ENCODE peak calls at places on chromosome 14, in ten cellular contexts. X is kidney; C is suprapubic skin; R is CD4-positive, alpha-beta memory T cell; S is effector memory CD4-positive, alpha-beta T cell; U is Peyer's patch; J is sigmoid colon; B is left ventricle myocardium inferior; G is hepatocyte; P is mesenchymal stem cell. A is an unnamed sample. For H3K4me1, the result is how much of the 10 kb centered on the place peaks cover.

GRCh38 chr14:58815046-58815701 is 177.4 kb downstream of the DACT1 start:
- DNase-seq in J (no peak), S (no peak), B (no peak), C (no peak), G (no peak), P (no peak), U (no peak), X (no peak), R (no peak), A (no peak)

GRCh38 chr14:93059917-93060545 is 55.7 kb downstream of the ITPK1 start:
- DNase-seq in J (no peak), S (no peak), R (no peak), U (no peak), X (peak), G (no peak), P (no peak), C (no peak), B (no peak), A (peak)

GRCh38 chr14:32382704-32383103 is 53.6 kb downstream of the AKAP6 start:
- DNase-seq in B (no peak), R (no peak), P (no peak), G (no peak), J (no peak), C (no peak), U (no peak), S (no peak), X (no peak), A (no peak)

GRCh38 chr14:55746533-55746932 is 166.5 kb downstream of the KTN1 start:
- DNase-seq in J (no peak), R (no peak), S (no peak), C (no peak), G (peak), B (no peak), U (no peak), P (peak), X (no peak), A (no peak)

GRCh38 chr14:105899657-105900397 is 373.4 kb downstream of the TMEM121 start:
- DNase-seq in G (no peak), P (no peak), U (no peak), J (no peak), X (peak), R (no peak), C (no peak), S (no peak), B (no peak), A (peak)

GRCh38 chr14:64659366-64659765 is 44.9 kb upstream of the PLEKHG3 start:
- DNase-seq in X (no peak), P (peak), S (no peak), C (no peak), J (no peak), G (no peak), R (no peak), B (no peak), U (no peak), A (no peak)

GRCh38 chr14:48536318-48536717 is 860.9 kb upstream of the MDGA2 start:
- DNase-seq in G (peak), S (no peak), R (no peak), J (no peak), B (no peak), P (no peak), U (no peak), X (no peak), C (no peak), A (peak)

GRCh38 chr14:95293474-95293873 is 26.2 kb downstream of the CLMN start:
- DNase-seq in S (no peak), C (no peak), B (no peak), P (no peak), X (peak), U (no peak), J (no peak), G (no peak), R (no peak), A (no peak)

GRCh38 chr14:61602733-61603077 is 92.6 kb upstream of the HIF1A start:
- DNase-seq in R (no peak), S (no peak), J (no peak), C (no peak), G (no peak), B (no peak), P (no peak), X (no peak), U (no peak), A (no peak)

GRCh38 chr14:93369393-93370266 is 22.6 kb downstream of the COX8C start:
- DNase-seq in S (no peak), J (no peak), U (no peak), X (no peak), B (no peak), R (no peak), P (no peak), G (no peak), C (no peak), A (no peak)

GRCh38 chr14:106877527-106877926 is 1351.1 kb downstream of the TMEM121 start:
- DNase-seq in X (no peak), B (no peak), R (no peak), G (no peak), S (no peak), P (no peak), J (no peak), C (no peak), U (no peak), A (no peak)

GRCh38 chr14:59358105-59358504 is 107.1 kb downstream of the GPR135 start:
- DNase-seq in B (peak), J (peak), P (no peak), R (no peak), S (no peak), G (peak), C (no peak), X (no peak), U (no peak), A (peak)

GRCh38 chr14:105075364-105076295 is 10.4 kb upstream of the GPR132 start:
- DNase-seq in P (peak), R (no peak), U (peak), J (peak), C (no peak), S (no peak), B (peak), X (peak), G (peak), A (peak)

GRCh38 chr14:104461676-104462443 is 117.7 kb upstream of the C14orf180 start:
- DNase-seq in X (no peak), R (no peak), G (no peak), J (no peak), B (no peak), S (no peak), C (peak), P (no peak), U (no peak), A (no peak)

DNA sequence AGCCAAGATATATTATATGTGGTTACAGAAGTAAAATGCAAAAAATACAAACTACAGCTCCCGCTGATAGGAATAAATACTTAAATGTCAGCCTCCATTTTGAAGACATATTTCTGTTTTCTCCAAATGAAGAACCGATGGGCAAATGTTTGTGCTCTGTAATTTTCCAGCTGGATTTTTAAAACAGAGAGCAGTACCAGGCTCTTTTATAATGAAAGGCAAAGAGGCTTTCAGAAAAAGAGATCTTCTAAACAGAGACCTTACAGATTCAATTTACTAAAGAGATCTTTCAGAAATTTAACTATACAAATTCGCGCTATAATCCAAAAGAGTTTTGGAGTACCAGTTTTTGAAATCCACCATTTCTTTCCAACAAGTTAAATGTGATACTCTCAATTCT is 19.9 kb downstream of the MAP4K5 start:
- DNase-seq in J (no peak), X (no peak), S (no peak), P (no peak), R (no peak), C (no peak), B (no peak), G (no peak), U (no peak), A (no peak)
- H3K27ac ChIP-seq in J (no peak), X (no peak), S (no peak), P (no peak), R (no peak), C (no peak), B (no peak), G (no peak), U (no peak), A (no peak)

DNA sequence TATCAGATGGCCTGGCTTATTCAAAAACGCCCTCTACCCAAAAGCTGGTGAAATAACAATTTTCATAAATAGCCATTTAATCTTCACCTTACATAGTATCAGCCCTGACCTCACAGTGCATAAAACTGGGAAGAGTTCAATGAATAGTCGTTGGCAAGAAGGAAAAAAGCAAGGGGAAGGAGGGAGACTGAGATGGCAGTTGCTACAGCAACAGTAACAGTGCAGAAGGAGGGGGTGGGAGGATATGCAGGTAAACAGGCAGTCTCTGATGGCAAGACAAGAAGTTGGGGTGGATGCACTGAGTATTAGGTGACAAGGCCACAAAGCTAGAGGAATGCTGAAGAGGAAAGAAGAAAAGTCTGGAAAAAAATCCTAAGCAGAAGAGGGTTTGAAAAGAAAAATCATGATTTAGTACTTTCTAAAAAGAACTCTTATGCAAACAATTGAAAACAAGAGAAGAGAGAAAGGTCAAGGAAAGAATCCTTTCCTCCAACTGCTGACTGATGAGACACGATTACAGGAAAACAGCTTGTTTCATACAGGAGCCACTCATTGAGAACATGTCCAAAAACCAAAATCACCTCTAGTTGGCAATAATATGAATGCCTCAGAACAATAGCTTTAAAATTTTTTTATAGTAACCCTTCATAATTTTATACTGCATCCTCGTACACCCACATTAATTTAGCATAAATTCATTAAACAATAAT is 56.0 kb downstream of the DCAF5 start:
- DNase-seq in R (no peak), C (no peak), B (no peak), U (no peak), P (no peak), J (no peak), G (no peak), X (no peak), S (no peak), A (no peak)
- H3K4me1 ChIP-seq in R (under half), C (under half), B (under half), U (under half), P (under half), J (half or more), G (under half), X (under half), S (under half), A (under half)

GRCh38 chr14:90522585-90523191 is 125.9 kb downstream of the CALM1 start:
- DNase-seq in U (peak), R (no peak), B (peak), P (no peak), S (no peak), X (peak), J (peak), G (no peak), C (no peak), A (peak)
- H3K4me3 ChIP-seq in U (no peak), R (no peak), B (no peak), P (no peak), S (no peak), X (no peak), J (peak), G (no peak), C (no peak), A (no peak)

DNA sequence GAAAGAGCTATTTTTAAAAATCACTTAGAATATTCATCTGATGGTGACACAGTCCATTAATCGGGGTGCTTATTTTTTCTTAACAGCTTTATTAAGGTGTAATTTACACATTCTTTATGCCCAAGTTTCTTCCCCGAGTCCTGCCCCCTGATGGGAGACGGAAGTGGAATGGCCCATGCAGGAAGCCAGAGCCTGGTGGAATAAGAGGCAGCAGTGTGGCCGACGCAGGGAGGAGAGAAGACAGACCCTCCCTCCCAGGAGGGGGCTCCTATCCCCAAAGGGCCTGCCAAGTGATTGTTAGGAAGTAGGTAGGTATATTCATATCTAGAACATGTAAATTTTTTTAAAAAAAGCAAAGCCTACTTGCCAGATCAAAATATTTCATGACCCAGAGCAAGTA is 174.2 kb downstream of the FOXN3 start:
- DNase-seq in X (no peak), U (no peak), C (no peak), R (no peak), P (no peak), B (no peak), G (no peak), S (no peak), J (no peak), A (no peak)
- H3K27ac ChIP-seq in X (no peak), U (no peak), C (no peak), R (no peak), P (no peak), B (peak), G (no peak), S (no peak), J (no peak), A (peak)

GRCh38 chr14:68967459-68967940 is 11.6 kb downstream of the ACTN1 start:
- DNase-seq in J (peak), R (no peak), X (no peak), B (no peak), G (no peak), P (peak), U (no peak), S (no peak), C (no peak), A (no peak)
- H3K4me1 ChIP-seq in J (half or more), R (half or more), X (under half), B (half or more), G (half or more), P (half or more), U (half or more), S (half or more), C (half or more), A (half or more)

GRCh38 chr14:100902295-100902694 is 1.2 kb downstream of the RTL1 start:
- DNase-seq in B (no peak), R (no peak), S (no peak), U (no peak), P (no peak), J (peak), X (no peak), G (peak), C (no peak), A (no peak)
- H3K4me3 ChIP-seq in B (no peak), R (no peak), S (no peak), U (no peak), P (no peak), J (no peak), X (no peak), G (no peak), C (no peak), A (no peak)

GRCh38 chr14:54669759-54670630 is 103.1 kb downstream of the SAMD4A start:
- DNase-seq in B (no peak), P (peak), U (no peak), R (peak), G (peak), S (peak), X (peak), C (no peak), J (peak), A (no peak)

GRCh38 chr14:54664961-54665360 is 98.0 kb downstream of the SAMD4A start:
- DNase-seq in G (no peak), R (no peak), B (no peak), C (no peak), U (no peak), S (no peak), J (no peak), P (no peak), X (no peak), A (no peak)

GRCh38 chr14:54667026-54667744 is 100.3 kb downstream of the SAMD4A start:
- DNase-seq in P (no peak), J (no peak), C (no peak), S (no peak), R (no peak), B (no peak), U (no peak), G (no peak), X (no peak), A (no peak)

GRCh38 chr14:54665938-54666337 is 99.0 kb downstream of the SAMD4A start:
- DNase-seq in J (no peak), U (no peak), C (no peak), R (no peak), S (no peak), G (no peak), P (no peak), B (no peak), X (no peak), A (no peak)

GRCh38 chr14:54667764-54668163 is 100.8 kb downstream of the SAMD4A start:
- DNase-seq in U (no peak), J (no peak), R (no peak), B (no peak), C (no peak), G (no peak), P (no peak), X (no peak), S (no peak), A (no peak)
- H3K27ac ChIP-seq in U (no peak), J (no peak), R (no peak), B (peak), C (peak), G (no peak), P (no peak), X (no peak), S (no peak), A (peak)

GRCh38 chr14:74573421-74574091 is 38.5 kb downstream of the LTBP2 start:
- DNase-seq in B (no peak), P (no peak), G (no peak), U (peak), S (no peak), J (no peak), X (no peak), R (no peak), C (no peak), A (no peak)
- H3K4me1 ChIP-seq in B (under half), P (half or more), G (under half), U (under half), S (under half), J (under half), X (under half), R (under half), C (half or more), A (under half)

GRCh38 chr14:67883717-67884116 is 64.1 kb downstream of the RAD51B start:
- DNase-seq in J (no peak), C (no peak), G (no peak), R (peak), S (no peak), P (peak), X (no peak), U (no peak), B (no peak), A (no peak)
- H3K4me3 ChIP-seq in J (no peak), C (no peak), G (no peak), R (no peak), S (no peak), P (no peak), X (no peak), U (no peak), B (no peak), A (no peak)

DNA sequence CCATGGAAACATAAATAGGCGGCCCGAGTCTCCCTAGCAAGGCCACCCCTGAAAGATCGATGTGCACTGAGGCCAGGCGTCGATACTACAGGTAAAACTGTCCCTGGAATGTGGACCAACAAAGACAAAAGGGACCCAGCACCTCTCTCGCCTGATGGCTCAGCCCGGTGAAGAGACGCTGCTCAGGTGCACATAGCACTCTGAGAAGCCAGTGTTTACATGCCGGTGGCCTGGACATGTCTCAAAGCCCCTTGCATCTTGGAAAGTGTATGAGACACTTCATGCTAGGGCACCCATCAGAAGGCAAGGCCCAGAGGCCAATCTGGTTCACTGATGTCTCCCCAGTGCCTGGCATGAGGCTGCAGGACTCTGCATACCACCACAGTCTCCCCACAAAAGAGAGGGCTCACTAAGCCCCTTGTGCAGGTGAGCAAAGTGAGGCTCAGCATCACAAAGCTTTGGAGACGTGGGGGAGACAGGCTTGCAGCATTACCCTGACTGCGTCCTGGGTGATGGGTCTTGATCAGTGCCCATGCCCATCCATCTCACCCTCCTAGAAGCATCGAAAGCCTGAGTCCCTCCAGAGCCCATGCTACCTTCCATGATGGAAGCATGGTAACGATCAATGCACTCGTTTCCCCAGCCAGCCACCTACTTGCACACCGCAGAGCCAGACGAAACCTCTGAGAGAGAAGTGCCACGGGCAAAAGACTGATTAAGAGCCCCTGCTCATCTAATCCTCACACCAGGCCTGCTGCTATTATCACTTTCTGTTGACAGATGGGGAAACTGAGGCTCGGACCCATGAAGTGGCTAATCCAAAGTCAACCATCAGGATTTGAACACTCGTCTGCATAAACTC is 16.1 kb downstream of the BCL11B start:
- DNase-seq in C (no peak), P (no peak), X (no peak), R (peak), S (peak), U (no peak), B (no peak), G (no peak), J (no peak), A (no peak)
- H3K27ac ChIP-seq in C (peak), P (no peak), X (no peak), R (peak), S (peak), U (peak), B (no peak), G (no peak), J (no peak), A (no peak)